ENCODE peak calls at places on chromosome 19, in six cellular contexts. P is AG04450; O is breast epithelium; M is tibial nerve; B is CD4-positive, alpha-beta T cell; K is RWPE1. R is an unnamed sample.
A peak's percentile ranks its signal among the peaks of the same experiment; 100 is the strongest.

GRCh38 chr19:14536926-14537692 is 7.7 kb downstream of the TECR start:
- DNase-seq in P (no peak), O (peak; percentile 66), M (no peak), B (no peak), K (peak; percentile 94), R (no peak)

GRCh38 chr19:11984986-11985385 is 20.1 kb downstream of the ZNF763 start:
- DNase-seq in P (no peak), O (no peak), M (no peak), B (no peak), K (no peak), R (no peak)

GRCh38 chr19:22634450-22634827 is 315 bp downstream of the ZNF492 start:
- DNase-seq in P (no peak), O (no peak), M (no peak), B (no peak), K (no peak), R (no peak)

GRCh38 chr19:47406711-47407416 is 12.5 kb downstream of the MEIS3 start:
- DNase-seq in P (no peak), O (no peak), M (no peak), B (no peak), K (no peak), R (no peak)

GRCh38 chr19:2132731-2133490 is 18.5 kb downstream of the AP3D1 start:
- DNase-seq in P (no peak), O (no peak), M (no peak), B (no peak), K (no peak), R (no peak)

GRCh38 chr19:1657632-1658445 is 5.4 kb upstream of the TCF3 start:
- DNase-seq in P (no peak), O (peak; percentile 59), M (no peak), B (no peak), K (peak; percentile 41), R (no peak)

GRCh38 chr19:35266904-35267817 is 1.6 kb upstream of the USF2 start:
- DNase-seq in P (no peak), O (peak; percentile 41), M (no peak), B (peak; percentile 59), K (no peak), R (no peak)

GRCh38 chr19:47032171-47032811 is 12.7 kb downstream of the NPAS1 start:
- DNase-seq in P (no peak), O (no peak), M (no peak), B (peak; percentile 72), K (peak; percentile 71), R (no peak)

GRCh38 chr19:55641376-55642152 is 762 bp downstream of the ZNF580 start:
- DNase-seq in P (no peak), O (no peak), M (no peak), B (no peak), K (no peak), R (no peak)
- TF ChIP-seq CTCF in P (no peak), O (no peak), M (no peak), B (no peak), K (no peak), R (no peak)

DNA sequence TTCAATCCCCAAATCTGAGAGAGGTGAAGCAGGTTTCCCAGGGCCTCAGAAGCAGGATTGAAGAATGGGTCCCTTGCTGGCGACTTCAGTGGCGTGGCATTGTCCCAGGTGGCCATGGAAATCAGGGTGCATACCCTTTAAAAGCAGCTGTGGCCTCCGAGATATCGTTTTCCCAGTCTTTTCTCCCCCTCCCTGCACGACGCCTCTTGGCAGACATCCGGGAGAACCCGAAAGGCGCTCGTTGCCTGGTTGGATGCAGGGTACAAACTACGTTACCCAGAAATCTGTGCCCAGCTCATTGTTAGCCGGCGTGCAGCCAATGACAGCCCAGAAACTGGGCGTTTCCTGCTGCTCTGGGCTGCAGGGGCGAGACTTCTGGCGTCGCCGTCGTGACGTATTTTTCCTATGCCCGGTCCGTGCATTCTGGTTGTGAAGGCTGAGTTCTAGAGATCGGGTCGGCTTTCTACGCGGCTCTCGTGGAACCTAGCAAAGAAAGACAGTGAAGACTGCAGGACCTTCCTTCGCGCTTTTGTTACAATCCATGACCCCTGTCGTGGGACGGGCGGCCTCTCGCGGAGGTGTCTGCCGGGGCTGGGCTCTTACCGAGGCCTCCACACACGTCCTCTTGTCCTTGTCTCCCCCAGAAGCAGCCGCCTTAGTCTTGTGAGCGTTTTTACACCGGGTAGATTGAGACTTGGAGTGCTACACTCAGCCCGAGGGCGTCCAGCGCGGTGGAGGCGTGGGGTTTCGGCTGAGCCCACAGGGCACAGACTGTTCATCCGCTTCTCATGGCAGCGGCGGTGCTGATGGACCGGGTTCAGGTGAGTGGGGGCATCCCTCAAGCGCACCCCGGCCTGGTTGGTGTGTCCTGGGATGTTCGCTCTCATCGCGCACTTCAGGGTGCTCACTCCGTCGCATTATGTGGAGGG is at the start of gene ZNF304:
- DNase-seq in P (peak; percentile 84), O (peak; percentile 94), M (peak; percentile 76), B (peak; percentile 78), K (peak; percentile 96), R (peak; percentile 80)
- TF ChIP-seq CTCF in P (no peak), O (no peak), M (no peak), B (no peak), K (no peak), R (no peak)

GRCh38 chr19:56663931-56664500 is 7.5 kb downstream of the ZNF835 start:
- DNase-seq in P (no peak), O (no peak), M (no peak), B (no peak), K (no peak), R (no peak)
- TF ChIP-seq CTCF in P (no peak), O (no peak), M (no peak), B (no peak), K (no peak), R (no peak)

GRCh38 chr19:54573330-54573872 is at the start of gene LILRA2:
- DNase-seq in P (no peak), O (no peak), M (no peak), B (no peak), K (no peak), R (no peak)

GRCh38 chr19:54572696-54573311 is 786 bp upstream of the LILRA2 start:
- DNase-seq in P (no peak), O (no peak), M (no peak), B (no peak), K (no peak), R (no peak)

GRCh38 chr19:54574051-54574450 is 461 bp downstream of the LILRA2 start:
- DNase-seq in P (no peak), O (no peak), M (no peak), B (no peak), K (no peak), R (no peak)

GRCh38 chr19:54574527-54575056 is 1.0 kb downstream of the LILRA2 start:
- DNase-seq in P (no peak), O (no peak), M (no peak), B (no peak), K (no peak), R (no peak)

DNA sequence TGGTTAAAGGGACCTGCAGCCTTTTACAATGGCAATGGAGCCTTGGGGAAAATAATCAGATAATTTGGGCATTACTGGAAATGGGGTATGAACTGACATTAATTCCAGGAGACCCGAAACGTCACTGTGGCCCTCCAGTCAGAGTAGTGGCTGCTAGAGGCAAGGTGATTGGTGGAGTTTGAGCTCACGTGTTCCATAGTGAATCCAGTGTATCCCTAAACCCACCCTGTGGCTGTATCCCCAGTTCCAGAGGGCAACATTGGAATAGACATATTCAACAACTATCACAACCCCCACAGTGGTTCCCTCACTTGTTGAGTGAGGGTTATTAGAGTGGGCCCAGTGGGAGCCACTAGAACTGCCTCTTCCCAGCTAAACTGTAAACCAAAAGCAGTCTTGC is 3.3 kb upstream of the LILRA2 start:
- DNase-seq in P (no peak), O (no peak), M (no peak), B (no peak), K (no peak), R (no peak)
- TF ChIP-seq CTCF in P (no peak), O (no peak), M (no peak), B (no peak), K (no peak), R (no peak)

DNA sequence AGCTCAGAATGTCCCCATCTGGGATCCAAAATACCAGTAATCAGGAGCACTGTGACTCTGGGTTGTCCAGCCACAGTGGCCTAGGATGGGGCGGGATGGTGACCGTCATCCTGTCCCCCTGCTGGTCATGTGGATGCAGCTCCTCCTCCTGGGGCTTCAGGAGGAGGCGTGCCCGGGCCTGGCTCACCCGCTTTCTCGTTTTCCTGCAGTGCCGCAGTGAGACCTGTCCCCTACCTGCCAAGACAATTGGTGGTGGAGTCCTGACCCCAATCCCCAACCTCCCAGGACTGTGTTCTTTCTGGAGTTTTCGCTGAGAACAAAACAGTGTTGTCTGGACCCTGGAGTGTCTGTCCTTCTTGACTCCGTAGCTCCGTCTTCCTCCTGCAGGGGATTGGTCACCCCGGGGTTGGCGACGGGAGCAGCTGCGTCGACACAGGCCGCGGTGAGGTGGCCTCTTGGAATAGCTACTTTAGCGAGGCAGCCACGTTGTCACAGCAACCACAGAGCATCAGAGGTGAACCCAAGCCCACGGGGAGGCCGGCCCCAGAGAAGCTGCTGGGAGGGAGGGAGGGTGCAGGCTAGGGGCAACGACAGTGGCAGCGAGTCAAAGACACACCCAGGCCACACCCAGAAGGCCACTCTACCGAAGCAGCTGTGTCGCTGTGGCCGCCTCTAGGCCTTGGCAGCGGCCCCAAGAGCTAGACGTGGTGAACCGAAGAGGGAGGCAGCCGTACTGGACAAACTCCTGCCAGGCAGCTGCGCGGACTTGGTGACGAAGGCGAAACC is 10.1 kb upstream of the EMC10 start:
- DNase-seq in P (no peak), O (no peak), M (no peak), B (no peak), K (no peak), R (no peak)
- TF ChIP-seq CTCF in P (peak; percentile 29), O (no peak), M (no peak), B (no peak), K (no peak), R (peak; percentile 1)

GRCh38 chr19:5654931-5655330 is 25.4 kb downstream of the MICOS13 start:
- DNase-seq in P (no peak), O (no peak), M (no peak), B (no peak), K (no peak), R (no peak)

GRCh38 chr19:5655412-5655811 is 24.9 kb downstream of the MICOS13 start:
- DNase-seq in P (no peak), O (no peak), M (no peak), B (no peak), K (no peak), R (no peak)

GRCh38 chr19:5652261-5652660 is 28.1 kb downstream of the MICOS13 start:
- DNase-seq in P (no peak), O (no peak), M (no peak), B (no peak), K (no peak), R (no peak)

GRCh38 chr19:5648464-5648863 is 25.6 kb downstream of the SAFB start:
- DNase-seq in P (no peak), O (no peak), M (no peak), B (no peak), K (no peak), R (no peak)

DNA sequence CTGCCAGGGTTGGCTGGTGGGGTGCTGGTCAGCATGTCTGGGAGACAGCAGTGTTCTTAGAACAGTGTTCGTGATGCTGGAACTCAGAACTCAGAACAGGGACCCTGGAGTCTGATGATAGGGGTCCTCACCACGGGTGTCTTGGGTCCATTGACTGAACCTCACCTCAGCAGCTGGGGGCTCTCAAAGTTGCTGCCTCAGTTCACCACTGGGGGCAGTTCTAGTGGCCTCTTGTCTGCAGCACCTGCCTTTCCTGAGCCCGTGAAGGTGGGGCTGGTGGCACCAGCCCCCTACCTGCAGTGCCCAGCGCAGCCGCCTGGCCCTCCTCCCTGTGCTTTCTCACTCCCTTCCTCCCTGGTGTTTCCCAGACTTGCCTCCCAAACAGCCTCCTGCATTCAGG is 28.5 kb downstream of the SAFB start:
- DNase-seq in P (no peak), O (no peak), M (no peak), B (no peak), K (no peak), R (no peak)
- TF ChIP-seq CTCF in P (peak; percentile 9), O (no peak), M (no peak), B (no peak), K (no peak), R (no peak)

R was measured in AG09319.